ENCODE peak calls at places on chromosomes 5 and 9, in seven cellular contexts. V, W, Z, D, L, N and S are unnamed samples. For H3K4me1, the result is how much of the 10 kb centered on the place peaks cover.

GRCh38 chr5:54217826-54218503 is 92.4 kb downstream of the ARL15 start:
- DNase-seq in V (peak), D (no peak), L (no peak), N (no peak), Z (peak), W (peak), S (no peak)

GRCh38 chr5:39360483-39361071 is 3.7 kb downstream of the C9 start:
- DNase-seq in D (no peak), N (no peak), W (no peak), V (no peak), L (no peak), Z (no peak), S (no peak)

GRCh38 chr9:109033941-109034700 is 20.8 kb upstream of the CTNNAL1 start:
- DNase-seq in Z (no peak), L (no peak), W (no peak), D (no peak), V (peak), N (no peak), S (no peak)

GRCh38 chr9:121963542-121963995 is 129.5 kb downstream of the TTLL11 start:
- DNase-seq in D (no peak), Z (no peak), N (no peak), W (no peak), L (no peak), V (peak), S (no peak)

GRCh38 chr5:168481330-168481788 is 4.9 kb upstream of the RARS1 start:
- DNase-seq in D (no peak), W (no peak), V (no peak), Z (no peak), N (no peak), L (no peak), S (no peak)

GRCh38 chr5:85484982-85485574 is 1100.4 kb upstream of the EDIL3 start:
- DNase-seq in V (no peak), N (no peak), Z (no peak), D (no peak), L (no peak), W (no peak), S (no peak)

GRCh38 chr9:109408759-109409462 is 88.1 kb upstream of the EPB41L4B start:
- DNase-seq in L (no peak), W (no peak), N (no peak), V (no peak), D (no peak), Z (no peak), S (no peak)

GRCh38 chr5:5699062-5699461 is 276.6 kb downstream of the ICE1 start:
- DNase-seq in W (no peak), L (no peak), Z (no peak), V (no peak), D (no peak), N (no peak), S (no peak)

GRCh38 chr5:179217356-179217755 is 127.9 kb downstream of the ADAMTS2 start:
- DNase-seq in Z (no peak), D (no peak), N (no peak), W (no peak), L (peak), V (peak), S (no peak)

GRCh38 chr9:123637940-123638634 is 282.1 kb downstream of the CRB2 start:
- DNase-seq in Z (peak), V (peak), N (no peak), D (no peak), W (no peak), L (no peak), S (no peak)

GRCh38 chr9:91312717-91313325 is 48.9 kb downstream of the AUH start:
- DNase-seq in Z (no peak), D (no peak), N (no peak), W (no peak), L (no peak), V (no peak), S (no peak)

GRCh38 chr9:81565609-81566008 is 123.7 kb downstream of the TLE1 start:
- DNase-seq in W (no peak), Z (no peak), N (no peak), L (no peak), D (no peak), V (no peak), S (no peak)

GRCh38 chr9:137039611-137040366 is 6.2 kb downstream of the NPDC1 start:
- DNase-seq in N (no peak), L (peak), D (no peak), V (no peak), Z (no peak), W (no peak), S (no peak)

GRCh38 chr5:106923409-106923808 is 747.3 kb downstream of the EFNA5 start:
- DNase-seq in V (no peak), Z (no peak), D (no peak), L (no peak), N (no peak), W (no peak), S (no peak)

GRCh38 chr5:126098330-126099017 is 324.7 kb upstream of the GRAMD2B start:
- DNase-seq in Z (no peak), L (no peak), W (no peak), N (no peak), D (no peak), V (no peak), S (no peak)

GRCh38 chr9:127603226-127603625 is 8.9 kb upstream of the STXBP1 start:
- DNase-seq in L (no peak), V (no peak), Z (no peak), D (no peak), W (no peak), N (no peak), S (no peak)

GRCh38 chr5:81233080-81233634 is at the start of gene CKMT2:
- DNase-seq in L (peak), D (peak), W (peak), Z (peak), N (peak), V (peak), S (peak)

GRCh38 chr9:131810351-131811170 is 70.7 kb upstream of the RAPGEF1 start:
- DNase-seq in L (no peak), V (no peak), D (no peak), N (no peak), Z (no peak), W (no peak), S (no peak)

GRCh38 chr5:59116231-59116900 is 533.5 kb downstream of the RAB3C start:
- DNase-seq in W (no peak), V (peak), L (no peak), Z (no peak), N (no peak), D (no peak), S (no peak)

GRCh38 chr5:65927497-65928340 is 1.3 kb downstream of the ERBIN start:
- DNase-seq in D (no peak), W (peak), V (peak), N (no peak), Z (peak), L (no peak), S (no peak)

GRCh38 chr5:10265245-10266109 is 15.4 kb downstream of the CCT5 start:
- DNase-seq in V (no peak), W (no peak), Z (no peak), L (no peak), N (no peak), D (no peak), S (no peak)

GRCh38 chr5:143192191-143192880 is 211.2 kb downstream of the NR3C1 start:
- DNase-seq in N (no peak), W (no peak), V (no peak), D (no peak), Z (no peak), L (no peak), S (no peak)

GRCh38 chr5:65198777-65199120 is 283.0 kb downstream of the ADAMTS6 start:
- DNase-seq in V (peak), D (no peak), W (no peak), Z (no peak), N (no peak), L (no peak), S (no peak)

DNA sequence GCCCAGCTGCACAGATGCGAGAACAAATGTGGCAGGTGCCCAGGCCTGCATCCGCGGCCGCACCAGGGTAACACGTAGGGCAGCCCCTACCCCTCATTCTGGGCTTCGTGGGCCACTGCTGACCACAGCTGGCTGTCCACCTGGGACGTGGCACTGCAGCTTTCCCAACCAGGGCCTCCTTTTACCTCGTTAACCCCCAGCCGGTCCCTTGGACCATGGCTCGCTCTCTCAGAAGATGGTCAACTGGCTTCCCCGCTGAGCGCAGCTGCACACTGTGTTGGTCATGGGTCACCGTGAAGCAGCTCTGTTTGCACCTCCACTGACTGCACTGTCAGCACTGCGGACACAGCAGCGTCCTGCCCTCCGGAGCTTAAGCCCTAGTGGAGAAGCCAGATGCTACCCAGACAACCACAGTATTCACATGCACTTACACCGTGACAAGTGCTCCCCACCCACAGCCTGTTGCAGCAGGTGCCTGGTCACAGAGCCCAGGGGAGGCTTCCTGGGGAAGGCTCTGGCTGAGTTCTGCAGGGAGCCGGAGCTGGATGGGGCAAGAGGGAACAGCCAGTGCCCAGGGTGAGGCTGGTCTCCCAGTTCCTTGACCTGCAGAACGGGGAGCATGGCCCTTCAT is 10.5 kb upstream of the PLEKHG4B start:
- DNase-seq in V (no peak), W (no peak), L (no peak), D (no peak), Z (no peak), N (no peak), S (no peak)
- H3K4me1 ChIP-seq in V (under half), W (under half), L (under half), D (under half), Z (under half), N (under half), S (under half)

GRCh38 chr5:35186749-35187148 is 43.5 kb downstream of the PRLR start:
- DNase-seq in D (no peak), W (no peak), Z (no peak), L (no peak), V (no peak), N (no peak), S (no peak)

GRCh38 chr5:35182541-35183242 is 47.6 kb downstream of the PRLR start:
- DNase-seq in L (no peak), V (no peak), D (no peak), W (no peak), N (no peak), Z (no peak), S (no peak)

GRCh38 chr5:35185518-35185917 is 44.8 kb downstream of the PRLR start:
- DNase-seq in Z (peak), N (no peak), D (no peak), V (no peak), L (no peak), W (no peak), S (no peak)

GRCh38 chr5:35180046-35180445 is 50.2 kb downstream of the PRLR start:
- DNase-seq in D (no peak), N (no peak), L (no peak), Z (no peak), W (no peak), V (no peak), S (no peak)

DNA sequence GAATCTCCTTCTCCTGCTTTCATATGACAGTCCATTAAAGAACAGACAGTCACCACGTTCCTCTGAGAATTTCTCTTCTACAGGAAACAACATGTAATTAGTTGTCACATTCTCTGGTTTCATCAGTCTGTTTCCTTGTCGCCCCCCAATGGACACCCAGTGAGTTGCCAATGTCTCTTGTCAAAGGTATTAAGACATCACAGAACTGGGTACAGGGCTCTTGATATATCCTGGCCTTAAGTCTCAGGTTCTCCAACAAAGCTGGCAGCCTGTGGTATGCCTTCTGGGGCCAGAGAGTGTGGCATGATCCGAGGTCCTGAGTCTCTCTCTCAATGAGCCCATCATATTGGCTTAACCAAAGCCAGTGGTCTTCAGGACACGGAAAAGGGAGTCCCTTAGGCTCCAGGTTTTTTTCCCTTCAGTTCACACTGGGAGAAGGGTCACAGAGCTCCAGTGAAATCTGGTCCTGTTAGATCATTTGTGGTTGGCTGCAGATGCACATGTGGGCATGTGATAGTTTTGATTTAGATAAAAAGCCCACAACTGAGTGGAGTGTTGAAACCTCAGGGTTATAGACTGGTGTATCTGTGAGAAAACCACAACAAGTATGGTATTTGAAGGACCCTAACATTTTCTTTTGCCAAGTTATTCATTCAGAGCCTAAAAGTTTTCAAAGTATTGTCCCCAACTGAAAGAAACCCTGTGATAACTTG is 46.9 kb downstream of the PRLR start:
- DNase-seq in D (no peak), L (peak), W (no peak), N (no peak), Z (peak), V (peak), S (peak)
- H3K4me1 ChIP-seq in D (under half), L (under half), W (under half), N (under half), Z (under half), V (under half), S (under half)

DNA sequence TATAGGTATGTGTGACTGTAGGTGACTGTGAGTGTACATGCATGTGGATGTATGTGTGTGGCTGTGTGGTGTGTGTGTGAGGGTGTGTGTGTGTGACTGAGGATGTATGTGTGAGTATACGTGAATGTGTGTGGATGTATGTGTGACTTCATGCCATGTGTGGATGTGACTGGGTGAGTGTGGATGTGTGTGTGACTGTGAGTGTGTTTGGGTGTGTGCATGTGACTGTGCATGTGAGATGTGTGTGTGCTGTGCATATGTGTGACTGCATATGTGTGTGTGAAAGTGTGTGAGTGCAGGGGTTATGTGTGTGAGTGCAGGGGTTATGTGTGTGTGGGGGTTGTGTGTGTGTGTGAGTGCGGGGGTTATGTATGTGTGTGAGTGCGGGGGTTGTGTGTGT is 42.3 kb downstream of the RXRA start:
- DNase-seq in L (no peak), N (no peak), Z (no peak), D (no peak), W (no peak), V (peak), S (no peak)
- H3K4me1 ChIP-seq in L (under half), N (half or more), Z (half or more), D (under half), W (half or more), V (half or more), S (half or more)

DNA sequence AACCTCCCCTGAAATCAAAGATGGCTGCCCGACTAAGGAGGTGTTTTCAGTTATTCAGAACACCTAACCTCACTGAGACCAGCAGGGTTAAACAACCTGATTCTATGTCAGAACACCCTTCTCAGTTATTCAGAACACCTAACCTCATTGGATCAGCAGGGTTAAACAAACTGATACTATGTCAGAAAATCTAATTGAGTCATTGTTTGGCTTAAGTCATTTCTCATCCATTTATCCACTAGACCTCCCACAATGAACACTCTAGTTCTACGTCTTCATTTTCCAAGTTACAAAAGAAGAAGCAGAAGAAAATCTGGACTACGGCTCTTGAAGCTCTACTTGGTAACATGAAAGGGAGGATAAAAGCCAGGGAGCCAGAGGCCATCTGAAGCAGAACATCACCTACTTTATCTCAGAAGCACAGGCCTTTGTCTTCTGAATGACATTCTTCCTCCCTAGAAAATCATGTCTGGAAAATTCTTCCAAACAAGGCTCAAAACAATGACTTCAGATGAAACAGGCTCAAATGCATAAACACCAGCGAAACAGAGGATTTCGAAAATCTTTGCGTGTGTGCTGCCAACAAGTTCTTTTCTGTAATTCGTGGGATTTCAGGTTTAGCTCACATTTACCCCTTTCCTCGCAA is 35.4 kb upstream of the TGFBI start:
- DNase-seq in Z (no peak), V (no peak), L (no peak), D (no peak), W (no peak), N (no peak), S (no peak)
- H3K4me1 ChIP-seq in Z (under half), V (under half), L (under half), D (under half), W (half or more), N (under half), S (under half)

DNA sequence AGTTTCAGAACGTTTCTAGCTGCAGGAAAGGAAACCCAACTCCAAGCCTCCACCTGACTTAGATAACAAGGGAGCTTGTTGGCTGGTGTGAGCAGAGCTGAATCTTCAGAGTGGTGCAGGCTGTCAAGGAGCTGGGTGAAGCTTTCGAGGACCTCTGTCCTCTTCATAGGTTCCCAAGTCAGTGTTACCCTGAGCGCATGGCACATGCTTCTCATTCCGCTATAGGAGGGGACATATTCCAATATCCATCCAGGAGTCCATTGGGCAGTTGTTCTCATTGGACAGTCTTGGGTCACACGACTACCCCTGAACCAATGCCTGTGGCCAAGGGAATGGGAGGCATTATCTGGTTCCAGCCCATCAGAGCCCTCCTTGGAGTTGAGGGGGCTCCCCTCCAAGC is 50.3 kb downstream of the DUSP1 start:
- DNase-seq in L (no peak), D (no peak), N (no peak), V (no peak), Z (no peak), W (no peak), S (no peak)
- H3K4me1 ChIP-seq in L (under half), D (under half), N (under half), V (under half), Z (under half), W (half or more), S (under half)

DNA sequence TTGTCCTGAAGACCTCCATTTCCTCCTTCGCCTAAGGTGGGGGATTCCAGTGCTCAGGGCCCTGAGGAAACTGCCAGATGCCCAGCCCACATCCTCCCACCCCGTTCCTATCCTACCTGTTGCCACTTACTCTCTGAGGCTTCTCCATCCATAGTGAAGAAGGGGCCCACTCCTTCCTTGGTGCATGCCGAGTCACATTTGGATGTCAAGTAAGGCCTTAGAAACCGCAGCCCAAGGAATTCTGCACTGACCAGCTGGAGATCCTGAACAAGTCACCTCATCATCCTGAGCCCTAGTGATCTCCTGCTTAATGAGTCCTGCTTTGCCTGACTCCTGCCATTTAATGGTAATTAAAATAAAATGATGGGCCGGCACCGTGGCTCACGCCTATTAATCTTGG is 6.6 kb upstream of the TNIP1 start:
- DNase-seq in L (no peak), V (peak), N (no peak), Z (no peak), D (no peak), W (no peak), S (no peak)
- H3K4me1 ChIP-seq in L (under half), V (under half), N (under half), Z (under half), D (under half), W (under half), S (under half)

GRCh38 chr5:75049581-75050274 is 2.6 kb downstream of the GCNT4 start:
- DNase-seq in N (peak), V (peak), L (peak), W (peak), D (no peak), Z (peak), S (no peak)
- H3K4me1 ChIP-seq in N (under half), V (under half), L (under half), W (under half), D (under half), Z (under half), S (under half)

DNA sequence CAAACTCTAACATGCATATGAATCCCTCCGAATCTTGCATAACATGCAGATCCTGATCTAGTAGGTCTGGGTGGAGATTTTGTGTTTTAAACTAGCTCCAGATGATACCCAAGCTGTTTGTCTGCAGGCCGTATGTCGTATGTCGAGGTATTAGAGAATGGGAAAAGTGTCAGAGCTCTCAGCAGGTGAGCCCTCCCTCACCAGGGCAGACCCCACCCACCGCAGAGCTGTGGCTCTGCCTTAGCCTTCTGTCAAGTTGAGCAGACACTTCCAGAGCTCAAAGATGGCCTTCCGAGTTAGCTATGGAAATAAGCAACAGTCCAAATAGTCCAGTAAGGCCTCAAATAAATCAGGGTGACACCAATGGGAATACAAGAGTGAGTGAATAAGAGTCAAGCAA is 83.2 kb upstream of the MAP3K1 start:
- DNase-seq in D (no peak), Z (no peak), L (no peak), V (no peak), W (no peak), N (no peak), S (no peak)
- H3K4me1 ChIP-seq in D (under half), Z (under half), L (under half), V (under half), W (under half), N (under half), S (under half)